ENCODE peak calls at places on chromosome 9, in four cellular contexts. H is HepG2, V is K562, Q is WTC11. A is an unnamed sample.

GRCh38 chr9:34084562-34084961 is 35.9 kb upstream of the UBAP2 start:
- DNase-seq in H (no peak), V (no peak), Q (no peak), A (no peak)

GRCh38 chr9:87212563-87213154 is 265.4 kb upstream of the GAS1 start:
- DNase-seq in H (no peak), V (no peak), Q (peak), A (no peak)

GRCh38 chr9:73180373-73180772 is 28.7 kb downstream of the ANXA1 start:
- DNase-seq in H (no peak), V (no peak), Q (no peak), A (no peak)

GRCh38 chr9:87896891-87897290 is 14.2 kb downstream of the SPATA31E1 start:
- DNase-seq in H (no peak), V (no peak), Q (no peak), A (no peak)

GRCh38 chr9:94922691-94923107 is 196.2 kb downstream of the AOPEP start:
- DNase-seq in H (peak), V (no peak), Q (no peak), A (no peak)

GRCh38 chr9:126885089-126885753 is 24.8 kb downstream of the ZBTB34 start:
- DNase-seq in H (peak), V (no peak), Q (no peak), A (no peak)

GRCh38 chr9:32378496-32378895 is 5.9 kb upstream of the ACO1 start:
- DNase-seq in H (peak), V (peak), Q (no peak), A (no peak)

GRCh38 chr9:36165766-36166149 is 3.4 kb upstream of the CCIN start:
- DNase-seq in H (no peak), V (no peak), Q (no peak), A (no peak)

GRCh38 chr9:17613723-17614122 is 34.9 kb downstream of the SH3GL2 start:
- DNase-seq in H (no peak), V (no peak), Q (no peak), A (no peak)

GRCh38 chr9:135926402-135927194 is 19.3 kb upstream of the CAMSAP1 start:
- DNase-seq in H (no peak), V (no peak), Q (no peak), A (no peak)

GRCh38 chr9:88808019-88808656 is 183.1 kb upstream of the S1PR3 start:
- DNase-seq in H (no peak), V (no peak), Q (no peak), A (no peak)

GRCh38 chr9:134304306-134304705 is 21.9 kb upstream of the RXRA start:
- DNase-seq in H (no peak), V (no peak), Q (no peak), A (no peak)

GRCh38 chr9:95171001-95171400 is 146.5 kb downstream of the FANCC start:
- DNase-seq in H (no peak), V (no peak), Q (no peak), A (no peak)

GRCh38 chr9:109551651-109552050 is 53.5 kb upstream of the PTPN3 start:
- DNase-seq in H (no peak), V (no peak), Q (no peak), A (no peak)

GRCh38 chr9:36941441-36941840 is 92.6 kb downstream of the PAX5 start:
- DNase-seq in H (no peak), V (no peak), Q (no peak), A (no peak)

GRCh38 chr9:132770775-132771310 is 100.6 kb downstream of the GTF3C4 start:
- DNase-seq in H (no peak), V (no peak), Q (no peak), A (no peak)

GRCh38 chr9:129923589-129923988 is 88.3 kb downstream of the USP20 start:
- DNase-seq in H (no peak), V (no peak), Q (no peak), A (no peak)

GRCh38 chr9:129919283-129919682 is 84.0 kb downstream of the USP20 start:
- DNase-seq in H (no peak), V (no peak), Q (no peak), A (no peak)

GRCh38 chr9:129916707-129917106 is 81.4 kb downstream of the USP20 start:
- DNase-seq in H (no peak), V (no peak), Q (no peak), A (no peak)

GRCh38 chr9:129918296-129918950 is 83.2 kb downstream of the USP20 start:
- DNase-seq in H (no peak), V (no peak), Q (no peak), A (no peak)

GRCh38 chr9:129919836-129920235 is 84.6 kb downstream of the USP20 start:
- DNase-seq in H (no peak), V (no peak), Q (no peak), A (no peak)
- TF ChIP-seq CREB1 in H (no peak), V (no peak), Q (no peak), A (no peak)

GRCh38 chr9:21777701-21778100 is 24.7 kb upstream of the MTAP start:
- DNase-seq in H (no peak), V (no peak), Q (no peak), A (no peak)
- TF ChIP-seq JUN in H (no peak), V (no peak), Q (no peak), A (no peak)

DNA sequence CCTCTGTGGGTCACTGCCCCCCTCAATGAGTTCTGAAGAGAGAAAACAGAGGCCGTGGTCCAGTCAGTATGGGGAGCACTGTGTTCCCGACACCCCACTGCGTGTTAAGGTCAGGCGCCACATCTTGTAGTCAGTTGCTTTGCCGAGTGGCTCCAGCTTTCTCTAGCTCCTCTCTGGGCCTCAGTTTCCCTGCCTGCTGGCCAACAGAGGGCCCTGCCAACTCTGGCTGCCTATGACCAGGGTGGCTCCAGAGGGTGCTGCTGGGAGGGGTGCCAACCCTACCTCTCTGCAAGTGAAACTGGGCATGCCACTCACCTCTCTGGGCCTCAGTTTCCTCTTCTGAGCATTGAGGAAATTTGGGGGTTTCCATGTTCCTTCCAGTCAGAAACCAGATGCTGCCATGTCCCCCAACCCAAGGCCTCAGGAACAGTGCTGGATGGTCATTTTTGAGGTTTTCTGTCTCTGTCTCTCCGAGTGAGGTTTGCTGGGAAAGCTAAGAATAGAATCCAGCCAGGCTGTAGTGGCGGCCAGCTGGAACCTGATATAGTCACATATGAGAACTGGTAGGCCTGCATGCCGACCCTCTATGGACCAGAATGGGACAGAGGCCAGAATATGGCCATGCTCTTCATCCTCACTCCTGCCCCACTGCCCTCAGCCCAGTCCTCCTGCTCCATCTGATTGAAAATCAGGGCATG is 132.1 kb downstream of the PHF2 start:
- DNase-seq in H (no peak), V (no peak), Q (no peak), A (no peak)
- TF ChIP-seq CREB1 in H (no peak), V (no peak), Q (no peak), A (no peak)

DNA sequence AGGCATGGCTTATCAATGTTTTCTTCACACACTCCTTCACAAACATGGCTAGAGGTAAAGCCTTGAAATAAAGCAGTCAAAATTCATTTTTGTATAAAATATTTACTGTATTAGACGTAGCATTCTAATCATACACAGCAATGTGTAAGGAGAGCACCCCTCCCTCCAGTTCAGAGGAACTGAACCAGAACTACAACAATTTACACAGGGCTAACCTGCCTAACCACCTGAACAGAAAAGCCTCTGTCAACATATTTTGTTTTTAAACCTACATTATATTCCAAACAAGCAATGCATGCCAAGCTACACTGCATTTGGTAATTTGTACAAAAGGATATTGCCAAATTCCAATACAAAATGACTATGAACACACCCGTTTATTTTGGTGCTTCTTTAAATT is 41.6 kb downstream of the MLLT3 start:
- DNase-seq in H (no peak), V (no peak), Q (no peak), A (no peak)
- TF ChIP-seq JUN in H (no peak), V (no peak), Q (no peak), A (no peak)

A was measured in H1.